ENCODE peak calls at places on chromosomes 11 and 22, in four cellular contexts. O is heart right ventricle; C is effector memory CD8-positive, alpha-beta T cell; I is cardiac muscle cell. R is an unnamed sample.

GRCh38 chr22:40414838-40415505 is 44.6 kb downstream of the SGSM3 start:
- DNase-seq in O (no peak), C (no peak), I (no peak), R (no peak)

GRCh38 chr22:23255506-23255905 is 75.2 kb downstream of the BCR start:
- DNase-seq in O (no peak), C (no peak), I (no peak), R (no peak)

GRCh38 chr11:11968511-11969280 is 39.7 kb downstream of the DKK3 start:
- DNase-seq in O (no peak), C (no peak), I (no peak), R (no peak)

GRCh38 chr11:25068451-25068850 is 571.6 kb downstream of the LUZP2 start:
- DNase-seq in O (no peak), C (no peak), I (no peak), R (no peak)

GRCh38 chr11:19595840-19596751 is 116.5 kb upstream of the NAV2 start:
- DNase-seq in O (peak), C (no peak), I (no peak), R (no peak)

GRCh38 chr11:13889566-13890214 is 72.8 kb upstream of the SPON1 start:
- DNase-seq in O (no peak), C (no peak), I (no peak), R (peak)

GRCh38 chr11:64850979-64851567 is 6.6 kb upstream of the CDC42BPG start:
- DNase-seq in O (no peak), C (no peak), I (no peak), R (no peak)

GRCh38 chr11:77842451-77843121 is 21.6 kb downstream of the AAMDC start:
- DNase-seq in O (no peak), C (no peak), I (no peak), R (no peak)

GRCh38 chr11:111441443-111441842 is 62.4 kb upstream of the POU2AF1 start:
- DNase-seq in O (no peak), C (no peak), I (no peak), R (no peak)

GRCh38 chr11:126680109-126680508 is 320.5 kb downstream of the KIRREL3 start:
- DNase-seq in O (no peak), C (no peak), I (no peak), R (no peak)

GRCh38 chr11:62472063-62472884 is 53.4 kb downstream of the SCGB1A1 start:
- DNase-seq in O (no peak), C (no peak), I (peak), R (no peak)

GRCh38 chr11:115503083-115503885 is 931 bp downstream of the CADM1 start:
- DNase-seq in O (peak), C (peak), I (peak), R (peak)

GRCh38 chr11:13434247-13435205 is 28.5 kb downstream of the BTBD10 start:
- DNase-seq in O (no peak), C (no peak), I (no peak), R (no peak)

GRCh38 chr11:66595245-66595904 is 2.4 kb downstream of the CCS start:
- DNase-seq in O (peak), C (no peak), I (no peak), R (no peak)

GRCh38 chr11:75288846-75289760 is 48.5 kb downstream of the TPBGL start:
- DNase-seq in O (no peak), C (no peak), I (no peak), R (no peak)

GRCh38 chr11:10294289-10294953 is 402 bp upstream of the SBF2 start:
- DNase-seq in O (peak), C (no peak), I (peak), R (no peak)

GRCh38 chr11:76298255-76298654 is 82.7 kb downstream of the THAP12 start:
- DNase-seq in O (no peak), C (no peak), I (no peak), R (no peak)

GRCh38 chr11:114265084-114265878 is 30.9 kb upstream of the NNMT start:
- DNase-seq in O (no peak), C (no peak), I (no peak), R (no peak)

GRCh38 chr11:119318240-119319135 is 1.6 kb upstream of the MCAM start:
- DNase-seq in O (no peak), C (no peak), I (peak), R (peak)

GRCh38 chr11:56214537-56214936 is 19.5 kb downstream of the OR5T2 start:
- DNase-seq in O (no peak), C (no peak), I (no peak), R (no peak)

GRCh38 chr11:119169272-119169719 is 771 bp downstream of the NLRX1 start:
- DNase-seq in O (peak), C (no peak), I (peak), R (no peak)

GRCh38 chr11:74427377-74427776 is 29.1 kb upstream of the PGM2L1 start:
- DNase-seq in O (no peak), C (no peak), I (no peak), R (no peak)

GRCh38 chr11:80727315-80727714 is 1286.5 kb upstream of the TENM4 start:
- DNase-seq in O (no peak), C (no peak), I (peak), R (no peak)

GRCh38 chr22:44561139-44561840 is 63.3 kb upstream of the RTL6 start:
- DNase-seq in O (no peak), C (no peak), I (no peak), R (no peak)

GRCh38 chr11:69825037-69825834 is 6.0 kb upstream of the FGF3 start:
- DNase-seq in O (no peak), C (no peak), I (no peak), R (no peak)

GRCh38 chr22:25206998-25207397 is 7.3 kb downstream of the CRYBB3 start:
- DNase-seq in O (no peak), C (no peak), I (no peak), R (no peak)

GRCh38 chr22:46780453-46780852 is 18.0 kb downstream of the TBC1D22A start:
- DNase-seq in O (peak), C (no peak), I (no peak), R (no peak)

GRCh38 chr11:36447947-36448346 is 62.1 kb downstream of the TRAF6 start:
- DNase-seq in O (no peak), C (no peak), I (no peak), R (no peak)

GRCh38 chr22:19419086-19419463 is 12.5 kb downstream of the HIRA start:
- DNase-seq in O (no peak), C (no peak), I (no peak), R (no peak)

GRCh38 chr11:24617856-24618255 is 121.0 kb downstream of the LUZP2 start:
- DNase-seq in O (no peak), C (no peak), I (no peak), R (no peak)

GRCh38 chr11:128632151-128632791 is 44.9 kb upstream of the ETS1 start:
- DNase-seq in O (no peak), C (peak), I (peak), R (no peak)

GRCh38 chr22:38467904-38468760 is at the start of gene KDELR3:
- DNase-seq in O (peak), C (no peak), I (peak), R (no peak)

GRCh38 chr22:42932857-42933782 is 76.0 kb upstream of the ARFGAP3 start:
- DNase-seq in O (no peak), C (no peak), I (no peak), R (no peak)

GRCh38 chr11:30789270-30789669 is 203.1 kb upstream of the MPPED2 start:
- DNase-seq in O (no peak), C (no peak), I (no peak), R (no peak)

GRCh38 chr22:27993201-27993635 is 74.2 kb upstream of the PITPNB start:
- DNase-seq in O (no peak), C (no peak), I (no peak), R (no peak)

GRCh38 chr11:113906515-113906914 is 1.9 kb downstream of the HTR3B start:
- DNase-seq in O (no peak), C (no peak), I (no peak), R (no peak)

GRCh38 chr22:44620129-44620840 is 81.7 kb upstream of the PRR5 start:
- DNase-seq in O (peak), C (peak), I (peak), R (no peak)

GRCh38 chr11:119223856-119224255 is 17.7 kb downstream of the CBL start:
- DNase-seq in O (no peak), C (no peak), I (no peak), R (no peak)

GRCh38 chr11:36177837-36178236 is 111.4 kb downstream of the COMMD9 start:
- DNase-seq in O (no peak), C (no peak), I (no peak), R (no peak)

GRCh38 chr22:42754658-42755057 is 34.0 kb upstream of the A4GALT start:
- DNase-seq in O (no peak), C (no peak), I (peak), R (no peak)

R was measured in NCI-H1092.